ENCODE peak calls at places on chromosomes 2 and 18, in four cellular contexts. T is right lobe of liver, N is prostate gland, M is IMR-90. W is an unnamed sample.

GRCh38 chr18:63161728-63162195 is 157.8 kb downstream of the BCL2 start:
- DNase-seq in M (peak; percentile 93), T (no peak), N (peak; percentile 59), W (peak; percentile 90)

GRCh38 chr2:17672583-17673317 is 80.9 kb downstream of the SMC6 start:
- DNase-seq in N (no peak), T (no peak), M (peak; percentile 79), W (no peak)

GRCh38 chr2:121969155-121969554 is 213.7 kb downstream of the TSN start:
- DNase-seq in T (no peak), N (peak; percentile 14), M (no peak), W (peak; percentile 41)

GRCh38 chr18:8630546-8630945 is 21.3 kb downstream of the RAB12 start:
- DNase-seq in N (no peak), T (no peak), M (no peak), W (no peak)

GRCh38 chr2:11388262-11389047 is 44.0 kb upstream of the ROCK2 start:
- DNase-seq in T (no peak), N (no peak), M (no peak), W (no peak)

GRCh38 chr2:7437122-7437521 is 519.9 kb downstream of the RNF144A start:
- DNase-seq in N (no peak), T (no peak), M (no peak), W (no peak)

GRCh38 chr18:43271593-43272432 is 5.5 kb downstream of the SYT4 start:
- DNase-seq in N (no peak), T (no peak), M (peak; percentile 61), W (no peak)

GRCh38 chr2:132929786-132930185 is 259.8 kb upstream of the LYPD1 start:
- DNase-seq in M (peak; percentile 64), N (no peak), T (no peak), W (no peak)

GRCh38 chr2:112189001-112189556 is 50.9 kb downstream of the FBLN7 start:
- DNase-seq in M (no peak), N (no peak), T (no peak), W (no peak)

GRCh38 chr18:62245699-62246098 is 58.6 kb downstream of the RELCH start:
- DNase-seq in N (no peak), M (no peak), T (no peak), W (no peak)

GRCh38 chr2:189151897-189152296 is 27.7 kb downstream of the COL5A2 start:
- DNase-seq in M (no peak), N (no peak), T (no peak), W (no peak)

GRCh38 chr2:29323301-29323700 is 208.1 kb downstream of the CLIP4 start:
- DNase-seq in T (no peak), N (no peak), M (no peak), W (no peak)

GRCh38 chr2:100877555-100877954 is 57.6 kb downstream of the NPAS2 start:
- DNase-seq in M (peak; percentile 63), T (no peak), N (no peak), W (peak; percentile 43)

GRCh38 chr2:232887171-232887850 is 17.2 kb downstream of the SNORC start:
- DNase-seq in N (no peak), T (no peak), M (no peak), W (peak; percentile 58)

GRCh38 chr18:79384834-79385233 is 10.9 kb upstream of the NFATC1 start:
- DNase-seq in N (no peak), T (no peak), M (no peak), W (no peak)

GRCh38 chr18:36187138-36187825 is at the start of gene MOCOS:
- DNase-seq in T (peak; percentile 94), M (peak; percentile 42), N (peak; percentile 72), W (peak; percentile 59)
- TF ChIP-seq POLR2A in T (peak; percentile 94), M (peak; percentile 55), N (peak; percentile 69), W (no peak)

GRCh38 chr2:195406886-195407603 is 250.0 kb upstream of the SLC39A10 start:
- DNase-seq in N (no peak), T (no peak), M (peak; percentile 55), W (no peak)

GRCh38 chr2:195408811-195409210 is 248.2 kb upstream of the SLC39A10 start:
- DNase-seq in T (no peak), M (peak; percentile 39), N (no peak), W (no peak)

GRCh38 chr2:195408196-195408595 is 248.8 kb upstream of the SLC39A10 start:
- DNase-seq in N (no peak), M (no peak), T (no peak), W (no peak)

GRCh38 chr2:195410272-195410671 is 246.8 kb upstream of the SLC39A10 start:
- DNase-seq in M (no peak), N (no peak), T (no peak), W (no peak)

DNA sequence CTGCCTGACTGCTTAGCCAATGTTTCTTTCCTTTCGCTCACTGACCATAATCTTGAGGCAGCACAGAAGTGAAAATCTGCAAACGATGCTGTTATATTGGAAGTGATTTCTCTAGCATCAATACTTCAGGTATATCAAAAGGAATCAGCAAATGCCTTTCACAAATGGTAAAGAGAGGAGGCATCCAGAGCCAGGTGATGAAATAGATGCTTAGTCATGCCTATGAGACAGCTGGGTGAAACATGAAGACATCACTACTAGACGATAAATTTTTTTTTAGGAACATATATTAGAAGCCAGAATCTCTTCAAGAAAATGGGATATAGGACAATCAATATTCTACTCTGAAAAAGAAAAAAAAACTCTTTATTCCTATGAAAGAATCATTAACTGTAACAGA is 249.2 kb upstream of the SLC39A10 start:
- DNase-seq in M (peak; percentile 66), N (no peak), T (no peak), W (no peak)
- TF ChIP-seq CTCF in M (no peak), N (no peak), T (no peak), W (no peak)

DNA sequence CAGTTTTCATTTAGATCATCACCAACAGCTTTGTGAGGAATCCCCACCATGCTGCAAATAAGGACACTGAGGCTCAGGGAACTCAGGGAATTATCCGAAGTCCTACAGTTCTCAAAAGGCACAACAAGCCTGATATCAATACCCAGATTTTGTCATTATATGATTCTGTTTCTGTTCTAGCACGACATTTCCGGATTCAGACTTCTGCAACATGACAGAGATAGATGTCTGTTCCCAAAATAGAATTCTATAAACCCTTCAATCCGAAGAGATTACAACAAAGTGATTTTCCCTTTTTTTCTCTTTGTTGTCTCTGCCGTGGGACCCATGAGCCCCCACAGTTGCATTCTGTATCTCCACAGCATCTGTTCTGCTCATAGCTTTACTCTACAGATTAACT is 72.0 kb downstream of the DOCK10 start:
- DNase-seq in M (no peak), T (no peak), N (no peak), W (no peak)
- H3K4me3 ChIP-seq in M (no peak overlapping the region), T (no peak overlapping the region), N (no peak overlapping the region), W (no peak overlapping the region)

GRCh38 chr18:22169011-22169888 is at the start of gene GATA6:
- DNase-seq in T (peak; percentile 97), M (peak; percentile 91), N (peak; percentile 81), W (no peak)
- TF ChIP-seq POLR2A in T (peak; percentile 97), M (peak; percentile 98), N (peak; percentile 44), W (no peak)

GRCh38 chr18:74115046-74115445 is 32.6 kb downstream of the FBXO15 start:
- DNase-seq in M (peak; percentile 88), T (no peak), N (no peak), W (no peak)

GRCh38 chr18:74114206-74114605 is 33.4 kb downstream of the FBXO15 start:
- DNase-seq in N (no peak), T (no peak), M (peak; percentile 24), W (no peak)

GRCh38 chr18:74113711-74114110 is 33.9 kb downstream of the FBXO15 start:
- DNase-seq in T (no peak), N (no peak), M (no peak), W (no peak)

GRCh38 chr18:74110983-74111382 is 36.7 kb downstream of the FBXO15 start:
- DNase-seq in M (no peak), N (no peak), T (no peak), W (no peak)

DNA sequence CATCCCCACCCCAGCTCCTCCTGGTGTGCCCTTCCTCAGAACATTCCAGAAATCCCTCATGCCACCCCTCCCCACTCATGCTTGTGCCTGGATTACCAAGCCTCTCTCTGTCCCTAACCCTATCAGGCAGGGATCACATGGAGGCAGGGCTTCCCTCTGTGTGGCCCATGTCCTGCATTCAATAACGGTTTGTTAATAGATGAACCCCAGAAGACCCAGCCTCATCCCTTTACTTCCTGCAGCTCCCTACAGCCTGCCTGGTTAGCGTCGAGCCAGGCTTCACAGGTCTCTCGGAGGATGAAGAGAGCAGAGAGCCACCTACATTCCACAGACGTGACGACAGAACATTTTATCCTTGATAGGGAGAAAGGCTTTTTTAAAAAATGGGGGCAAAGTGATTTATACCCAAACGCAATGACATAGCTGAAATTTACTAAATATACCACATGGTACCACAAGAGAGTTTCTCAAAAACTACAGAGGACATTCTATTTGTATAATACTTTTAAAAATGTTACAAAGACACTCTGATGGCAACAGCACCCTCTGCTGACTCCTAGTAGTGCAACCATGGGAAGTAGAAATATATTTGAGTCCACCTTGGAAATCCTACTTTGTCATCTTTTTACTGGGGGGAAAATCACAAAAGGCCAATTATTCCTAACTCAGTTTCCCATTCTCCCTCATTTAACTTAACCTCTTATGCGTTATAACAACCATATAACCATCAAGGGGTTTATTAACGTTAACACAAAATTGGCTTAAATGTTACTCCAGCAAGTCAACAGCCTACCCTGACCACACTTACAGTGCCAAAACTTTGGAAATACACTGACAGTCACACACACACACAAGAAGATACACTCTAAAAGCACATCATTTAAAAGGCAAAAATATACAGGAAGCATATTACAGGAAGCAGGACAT is 30.7 kb downstream of the FBXO15 start:
- DNase-seq in N (no peak), M (peak; percentile 65), T (no peak), W (no peak)
- TF ChIP-seq CTCF in N (no peak), M (peak; percentile 89), T (peak; percentile 45), W (no peak)

GRCh38 chr2:219612605-219613286 is 14.7 kb upstream of the SLC4A3 start:
- DNase-seq in T (peak; percentile 49), M (no peak), N (no peak), W (no peak)
- H3K4me3 ChIP-seq in T (no peak overlapping the region), M (no peak overlapping the region), N (no peak overlapping the region), W (no peak overlapping the region)

DNA sequence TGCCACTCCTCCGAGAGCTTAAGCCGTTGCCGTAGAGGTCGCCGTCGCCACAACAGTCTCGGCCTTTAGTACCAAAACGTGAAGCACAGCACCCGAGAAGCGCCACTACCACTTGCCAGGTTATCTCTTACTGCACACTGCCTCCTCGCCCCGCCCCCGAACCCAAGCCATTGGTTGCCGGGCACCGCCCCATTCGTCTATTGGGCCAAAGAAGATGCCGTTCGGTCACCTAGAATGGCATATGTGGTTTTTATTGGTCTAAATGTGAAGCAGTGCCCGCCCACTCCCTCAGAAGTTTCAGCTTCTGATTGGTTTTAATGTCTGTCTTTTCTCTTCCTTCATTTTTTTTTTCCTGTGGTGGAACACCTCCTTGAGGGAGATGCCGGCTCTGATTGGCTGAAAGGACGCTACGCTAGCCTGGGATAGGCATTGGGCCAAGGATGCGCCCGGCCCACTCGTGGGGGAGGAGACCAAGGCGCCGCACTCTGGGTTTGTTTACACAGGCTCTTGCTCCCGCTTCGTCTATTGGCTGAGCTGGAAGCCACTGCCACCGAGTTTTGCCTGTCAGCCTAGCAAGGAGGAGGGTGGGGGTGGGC is at the start of gene PAIP2B:
- DNase-seq in N (peak; percentile 99), M (peak; percentile 97), T (peak; percentile 99), W (peak; percentile 100)
- TF ChIP-seq POLR2A in N (peak; percentile 87), M (no peak), T (peak; percentile 79), W (no peak)